ENCODE peak calls at places on chromosome 3, in six cellular contexts. G is GM12878, W is SK-N-SH, K is HepG2, P is H1, F is HCT116. T is an unnamed sample.
A peak's percentile ranks its signal among the peaks of the same experiment; 100 is the strongest.

GRCh38 chr3:162774613-162775100 is 1278.0 kb downstream of the OTOL1 start:
- DNase-seq in K (no peak), P (no peak), F (no peak), G (no peak), W (no peak), T (no peak)

GRCh38 chr3:146449584-146449983 is 19.8 kb downstream of the PLSCR2 start:
- DNase-seq in K (no peak), P (no peak), G (no peak), F (no peak), W (no peak), T (no peak)

GRCh38 chr3:6577584-6577983 is 283.3 kb upstream of the GRM7 start:
- DNase-seq in K (no peak), W (no peak), P (no peak), G (no peak), F (no peak), T (no peak)

GRCh38 chr3:25259871-25260270 is 168.2 kb upstream of the RARB start:
- DNase-seq in W (no peak), G (no peak), P (no peak), K (no peak), F (no peak), T (peak; percentile 51)

GRCh38 chr3:176967525-176967924 is 229.8 kb downstream of the TBL1XR1 start:
- DNase-seq in W (no peak), G (no peak), P (no peak), F (no peak), K (no peak), T (no peak)

GRCh38 chr3:166445865-166446264 is 608.6 kb upstream of the BCHE start:
- DNase-seq in G (no peak), F (no peak), P (no peak), K (no peak), W (no peak), T (no peak)

GRCh38 chr3:62144482-62144881 is 228.9 kb downstream of the FEZF2 start:
- DNase-seq in G (no peak), W (no peak), K (no peak), F (no peak), P (no peak), T (no peak)

GRCh38 chr3:71438004-71438685 is 145.4 kb downstream of the FOXP1 start:
- DNase-seq in P (no peak), G (no peak), F (no peak), W (no peak), K (no peak), T (no peak)

GRCh38 chr3:65968996-65969395 is 69.7 kb downstream of the MAGI1 start:
- DNase-seq in K (no peak), P (no peak), F (no peak), W (no peak), G (no peak), T (no peak)

GRCh38 chr3:49164983-49165720 is 979 bp downstream of the CCDC71 start:
- DNase-seq in W (peak; percentile 45), G (no peak), P (no peak), F (no peak), K (no peak), T (no peak)

GRCh38 chr3:41523897-41524296 is 324.6 kb downstream of the CTNNB1 start:
- DNase-seq in K (no peak), F (no peak), W (no peak), P (no peak), G (no peak), T (no peak)

GRCh38 chr3:52245322-52246263 is at the start of gene PPM1M:
- DNase-seq in P (no peak), G (no peak), W (peak; percentile 90), K (no peak), F (no peak), T (peak; percentile 58)

GRCh38 chr3:54915976-54916375 is 11.9 kb downstream of the LRTM1 start:
- DNase-seq in G (no peak), P (no peak), F (no peak), W (no peak), K (no peak), T (no peak)

GRCh38 chr3:2810723-2811122 is 299.5 kb downstream of the IL5RA start:
- DNase-seq in K (no peak), G (no peak), F (no peak), W (no peak), P (no peak), T (peak; percentile 49)

GRCh38 chr3:29515451-29515850 is 234.6 kb downstream of the RBMS3 start:
- DNase-seq in F (no peak), P (peak; percentile 23), W (no peak), G (peak; percentile 38), K (no peak), T (no peak)

GRCh38 chr3:184685646-184686045 is 26.2 kb downstream of the MAGEF1 start:
- DNase-seq in G (no peak), F (no peak), W (peak; percentile 28), P (peak; percentile 44), K (no peak), T (no peak)

GRCh38 chr3:38085943-38086324 is 46.9 kb downstream of the DLEC1 start:
- DNase-seq in F (no peak), K (no peak), P (no peak), W (no peak), G (no peak), T (no peak)

GRCh38 chr3:190117995-190118394 is 2.7 kb downstream of the P3H2 start:
- DNase-seq in F (no peak), G (no peak), P (no peak), W (no peak), K (no peak), T (no peak)

GRCh38 chr3:31841515-31841914 is 139.5 kb downstream of the OSBPL10 start:
- DNase-seq in K (no peak), W (no peak), G (no peak), F (no peak), P (no peak), T (no peak)

GRCh38 chr3:7752005-7752404 is 749.6 kb upstream of the LMCD1 start:
- DNase-seq in P (no peak), W (no peak), K (no peak), G (no peak), F (no peak), T (no peak)
- TF ChIP-seq JUND in P (no peak), W (no peak), K (no peak), G (no peak), F (no peak), T (no peak)

GRCh38 chr3:36698314-36698713 is 66.0 kb downstream of the DCLK3 start:
- DNase-seq in G (no peak), W (no peak), K (no peak), F (no peak), P (no peak), T (peak; percentile 36)

GRCh38 chr3:36701249-36701572 is 63.1 kb downstream of the DCLK3 start:
- DNase-seq in P (no peak), K (no peak), F (no peak), G (no peak), W (no peak), T (no peak)

GRCh38 chr3:36697397-36698001 is 66.9 kb downstream of the DCLK3 start:
- DNase-seq in G (no peak), P (no peak), K (no peak), F (no peak), W (peak; percentile 55), T (peak; percentile 45)

GRCh38 chr3:36701903-36702374 is 62.4 kb downstream of the DCLK3 start:
- DNase-seq in W (no peak), P (no peak), G (no peak), K (no peak), F (no peak), T (no peak)

GRCh38 chr3:36700537-36701248 is 63.7 kb downstream of the DCLK3 start:
- DNase-seq in F (peak; percentile 33), G (no peak), K (peak; percentile 44), P (peak; percentile 31), W (peak; percentile 73), T (peak; percentile 77)
- TF ChIP-seq JUND in F (no peak), G (no peak), K (no peak), P (no peak), W (no peak), T (no peak)

GRCh38 chr3:101158374-101158773 is 162.0 kb downstream of the IMPG2 start:
- DNase-seq in W (no peak), P (no peak), G (no peak), K (no peak), F (no peak), T (no peak)

GRCh38 chr3:101159478-101159877 is 160.9 kb downstream of the IMPG2 start:
- DNase-seq in P (no peak), G (no peak), K (no peak), F (no peak), W (no peak), T (no peak)

GRCh38 chr3:101156787-101157345 is 163.5 kb downstream of the IMPG2 start:
- DNase-seq in P (no peak), K (no peak), G (no peak), F (no peak), W (no peak), T (no peak)

GRCh38 chr3:101154386-101154785 is 161.2 kb upstream of the ABI3BP start:
- DNase-seq in W (no peak), P (no peak), G (no peak), K (no peak), F (no peak), T (no peak)

DNA sequence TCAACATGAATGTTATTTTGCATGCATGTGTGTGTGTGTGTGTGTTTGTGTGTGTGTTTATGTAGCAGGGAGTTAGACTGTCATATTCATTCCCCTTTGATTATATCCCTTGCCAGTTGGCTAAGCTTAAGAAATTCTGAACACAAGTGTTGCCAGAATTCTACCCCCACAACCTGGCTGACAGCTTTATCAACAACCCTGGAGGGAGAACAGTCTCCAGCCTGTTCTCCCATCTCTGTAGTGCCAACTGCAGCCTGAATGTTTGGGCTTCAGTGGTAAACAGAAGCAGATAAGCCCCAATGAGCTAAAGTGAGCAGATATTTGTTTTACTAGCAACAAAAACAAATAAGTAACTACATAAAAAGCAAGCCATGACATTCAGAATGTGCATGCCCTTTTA is 162.6 kb upstream of the ABI3BP start:
- DNase-seq in F (no peak), G (no peak), W (no peak), K (no peak), P (no peak), T (peak; percentile 9)
- TF ChIP-seq JUND in F (no peak), G (no peak), W (no peak), K (no peak), P (no peak), T (no peak)

GRCh38 chr3:143135150-143135549 is 15.6 kb downstream of the CHST2 start:
- DNase-seq in P (no peak), K (no peak), G (no peak), F (no peak), W (peak; percentile 17), T (no peak)
- TF ChIP-seq JUND in P (peak; percentile 5), K (no peak), G (no peak), F (peak; percentile 40), W (peak; percentile 97), T (no peak)

DNA sequence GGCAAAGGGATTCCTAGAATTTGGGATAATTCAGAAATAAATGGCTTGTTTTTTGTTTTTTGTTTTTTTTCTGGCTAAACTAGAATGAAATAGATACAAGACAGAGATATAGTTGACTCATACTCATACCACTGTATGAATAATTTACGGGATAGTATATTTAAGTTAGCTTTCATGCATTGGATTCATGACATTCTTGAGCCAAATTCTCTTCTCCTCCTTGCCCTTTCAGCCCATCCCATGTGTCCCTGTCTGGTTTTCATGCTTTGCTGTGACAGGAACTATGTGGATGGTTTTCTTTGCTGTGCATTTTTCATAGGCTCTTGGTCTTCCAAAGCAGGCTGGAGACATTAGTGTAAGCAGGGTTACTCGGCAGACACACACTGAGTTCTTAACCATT is 66.6 kb upstream of the UMPS start:
- DNase-seq in W (no peak), G (no peak), F (no peak), P (no peak), K (no peak), T (no peak)
- TF ChIP-seq JUND in W (peak; percentile 61), G (no peak), F (no peak), P (no peak), K (no peak), T (no peak)

GRCh38 chr3:14550651-14551611 is 10.8 kb upstream of the GRIP2 start:
- DNase-seq in W (peak; percentile 58), G (no peak), F (no peak), K (no peak), P (no peak), T (no peak)
- TF ChIP-seq JUND in W (no peak), G (no peak), F (no peak), K (no peak), P (no peak), T (no peak)